ENCODE peak calls at places on chromosome 18, in five cellular contexts. N is naive B cell, Y is GM12892, E is EL, W is NCI-H510A treated with DMSO at 0.1 percent for 48 hours. V is an unnamed sample.

GRCh38 chr18:69895081-69896047 is 52.3 kb downstream of the CD226 start:
- DNase-seq in E (no peak), N (no peak), Y (no peak), W (no peak), V (no peak)

GRCh38 chr18:63363951-63364350 is 3.1 kb downstream of the KDSR start:
- DNase-seq in Y (no peak), N (no peak), W (no peak), E (no peak), V (no peak)

GRCh38 chr18:864872-865273 is 39.8 kb upstream of the ADCYAP1 start:
- DNase-seq in E (peak), W (peak), N (peak), Y (no peak), V (peak)

GRCh38 chr18:34694611-34695165 is 15.4 kb upstream of the DTNA start:
- DNase-seq in W (peak), N (no peak), Y (no peak), E (no peak), V (no peak)

GRCh38 chr18:76821875-76822509 is 365 bp upstream of the ZNF236 start:
- DNase-seq in W (peak), N (peak), Y (peak), E (peak), V (no peak)

GRCh38 chr18:8610442-8610801 is 1.2 kb downstream of the RAB12 start:
- DNase-seq in N (no peak), E (peak), W (no peak), Y (no peak), V (no peak)

GRCh38 chr18:25349131-25349925 is 2.6 kb downstream of the ZNF521 start:
- DNase-seq in E (peak), Y (peak), N (peak), W (no peak), V (no peak)

GRCh38 chr18:5073026-5073944 is 123.8 kb downstream of the AKAIN1 start:
- DNase-seq in E (peak), N (no peak), W (peak), Y (no peak), V (peak)

GRCh38 chr18:74507927-74508326 is 11.8 kb downstream of the CNDP2 start:
- DNase-seq in E (no peak), Y (no peak), W (no peak), N (no peak), V (no peak)

GRCh38 chr18:31581498-31582197 is 10.0 kb upstream of the TTR start:
- DNase-seq in Y (no peak), N (no peak), W (no peak), E (no peak), V (no peak)

GRCh38 chr18:77984178-77984577 is 734.5 kb downstream of the GALR1 start:
- DNase-seq in W (no peak), N (no peak), Y (no peak), E (no peak), V (no peak)

GRCh38 chr18:45670281-45670962 is 53.6 kb upstream of the SLC14A1 start:
- DNase-seq in Y (no peak), W (no peak), E (peak), N (no peak), V (no peak)

GRCh38 chr18:54392621-54393023 is 34.9 kb downstream of the C18orf54 start:
- DNase-seq in Y (no peak), E (peak), N (peak), W (peak), V (no peak)

GRCh38 chr18:14914771-14915170 is 166.8 kb downstream of the ANKRD30B start:
- DNase-seq in W (no peak), E (no peak), Y (no peak), N (no peak), V (no peak)

GRCh38 chr18:46859855-46860254 is 57.5 kb downstream of the PIAS2 start:
- DNase-seq in Y (no peak), W (no peak), N (no peak), E (no peak), V (no peak)

GRCh38 chr18:8260319-8260718 is 348.9 kb upstream of the RAB12 start:
- DNase-seq in N (no peak), Y (no peak), E (peak), W (no peak), V (no peak)

GRCh38 chr18:46324556-46324955 is 220.4 kb downstream of the HAUS1 start:
- DNase-seq in N (no peak), Y (no peak), W (peak), E (peak), V (peak)

GRCh38 chr18:45464619-45465018 is 150.7 kb upstream of the SLC14A2 start:
- DNase-seq in W (no peak), E (no peak), Y (no peak), N (no peak), V (peak)

GRCh38 chr18:54357660-54358494 is at the start of the genes C18orf54 and STARD6:
- DNase-seq in N (peak), E (peak), W (peak), Y (peak), V (peak)

GRCh38 chr18:3171631-3172030 is 48.1 kb downstream of the MYOM1 start:
- DNase-seq in W (no peak), Y (no peak), E (no peak), N (no peak), V (no peak)

GRCh38 chr18:79614211-79615028 is 65.2 kb upstream of the CTDP1 start:
- DNase-seq in E (no peak), Y (no peak), N (no peak), W (no peak), V (no peak)

GRCh38 chr18:58501033-58501432 is 127.9 kb downstream of the ALPK2 start:
- DNase-seq in W (no peak), N (peak), Y (no peak), E (no peak), V (no peak)

GRCh38 chr18:51009071-51009470 is 20.9 kb upstream of the SMAD4 start:
- DNase-seq in N (no peak), Y (no peak), W (peak), E (peak), V (peak)

GRCh38 chr18:36162981-36163380 is 24.3 kb upstream of the MOCOS start:
- DNase-seq in N (no peak), E (no peak), W (no peak), Y (no peak), V (no peak)